ENCODE peak calls at places on chromosomes 3 and 15, in eight cellular contexts. One of them, this sample, is unnamed.
A peak's percentile ranks its signal among the peaks of the same experiment; 100 is the strongest.

GRCh38 chr15:25597576-25597975 is 158.8 kb upstream of the UBE3A start:
- DNase-seq in K562: no peak
- DNase-seq in sigmoid colon: no peak
- DNase-seq in spleen: no peak
- DNase-seq in neuronal stem cell: no peak
- DNase-seq in fibroblast of lung: no peak
- DNase-seq in tibial nerve: no peak
- DNase-seq in right cardiac atrium: no peak
- DNase-seq in this sample: no peak

GRCh38 chr3:180433172-180433571 is 168.8 kb upstream of the TTC14 start:
- DNase-seq in K562: no peak
- DNase-seq in sigmoid colon: no peak
- DNase-seq in spleen: no peak
- DNase-seq in neuronal stem cell: no peak
- DNase-seq in fibroblast of lung: no peak
- DNase-seq in tibial nerve: no peak
- DNase-seq in right cardiac atrium: no peak
- DNase-seq in this sample: no peak

GRCh38 chr3:105827959-105828358 is 40.9 kb downstream of the CBLB start:
- DNase-seq in K562: peak; percentile 40
- DNase-seq in sigmoid colon: peak; percentile 63
- DNase-seq in spleen: no peak
- DNase-seq in neuronal stem cell: no peak
- DNase-seq in fibroblast of lung: peak; percentile 93
- DNase-seq in tibial nerve: no peak
- DNase-seq in right cardiac atrium: no peak
- DNase-seq in this sample: no peak

GRCh38 chr3:33044676-33045075 is 52.3 kb downstream of the GLB1 start:
- DNase-seq in K562: no peak
- DNase-seq in sigmoid colon: no peak
- DNase-seq in spleen: no peak
- DNase-seq in neuronal stem cell: no peak
- DNase-seq in fibroblast of lung: no peak
- DNase-seq in tibial nerve: no peak
- DNase-seq in right cardiac atrium: no peak
- DNase-seq in this sample: no peak

GRCh38 chr3:63343674-63344073 is 65.6 kb downstream of the SYNPR start:
- DNase-seq in K562: peak; percentile 69
- DNase-seq in sigmoid colon: peak; percentile 89
- DNase-seq in spleen: no peak
- DNase-seq in neuronal stem cell: no peak
- DNase-seq in fibroblast of lung: peak; percentile 98
- DNase-seq in tibial nerve: peak; percentile 15
- DNase-seq in right cardiac atrium: peak; percentile 77
- DNase-seq in this sample: peak; percentile 83

GRCh38 chr3:45100998-45101407 is 45.2 kb downstream of the CDCP1 start:
- DNase-seq in K562: peak; percentile 44
- DNase-seq in sigmoid colon: no peak
- DNase-seq in spleen: no peak
- DNase-seq in neuronal stem cell: no peak
- DNase-seq in fibroblast of lung: peak; percentile 57
- DNase-seq in tibial nerve: no peak
- DNase-seq in right cardiac atrium: no peak
- DNase-seq in this sample: no peak

GRCh38 chr15:44713006-44713966 is 2.0 kb downstream of the B2M start:
- DNase-seq in K562: peak; percentile 64
- DNase-seq in sigmoid colon: no peak
- DNase-seq in spleen: no peak
- DNase-seq in neuronal stem cell: no peak
- DNase-seq in fibroblast of lung: peak; percentile 53
- DNase-seq in tibial nerve: no peak
- DNase-seq in right cardiac atrium: no peak
- DNase-seq in this sample: no peak

GRCh38 chr3:127970966-127971592 is 56.0 kb downstream of the KBTBD12 start:
- DNase-seq in K562: peak; percentile 38
- DNase-seq in sigmoid colon: no peak
- DNase-seq in spleen: no peak
- DNase-seq in neuronal stem cell: peak; percentile 24
- DNase-seq in fibroblast of lung: peak; percentile 67
- DNase-seq in tibial nerve: no peak
- DNase-seq in right cardiac atrium: no peak
- DNase-seq in this sample: peak; percentile 45

DNA sequence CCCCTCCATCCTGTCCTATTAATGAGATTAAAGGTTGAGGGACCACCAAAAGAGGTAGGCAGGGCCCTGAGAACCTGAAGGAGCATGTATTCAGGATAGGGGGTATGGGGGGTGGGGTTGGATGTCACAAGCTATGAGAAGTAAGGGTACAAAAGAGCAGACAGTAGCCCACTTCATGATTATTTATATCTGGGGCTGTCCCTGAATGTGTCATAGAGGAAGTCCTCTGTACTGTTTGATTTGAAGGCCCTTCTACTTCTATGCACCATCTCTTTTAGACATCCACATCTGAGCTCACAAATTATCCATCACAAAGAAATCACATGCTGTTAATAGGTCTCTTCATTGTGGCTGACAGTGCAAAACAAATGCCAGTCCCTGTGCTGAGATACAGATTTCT is 68.6 kb downstream of the FHIT start:
- DNase-seq in K562: no peak
- DNase-seq in sigmoid colon: no peak
- DNase-seq in spleen: no peak
- DNase-seq in neuronal stem cell: no peak
- DNase-seq in fibroblast of lung: no peak
- DNase-seq in tibial nerve: no peak
- DNase-seq in right cardiac atrium: no peak
- DNase-seq in this sample: no peak
- H3K4me1 ChIP-seq in K562: no peaks in the 10 kb centered on the region
- H3K4me1 ChIP-seq in sigmoid colon: no peaks in the 10 kb centered on the region
- H3K4me1 ChIP-seq in spleen: no peaks in the 10 kb centered on the region
- H3K4me1 ChIP-seq in neuronal stem cell: no peaks in the 10 kb centered on the region
- H3K4me1 ChIP-seq in fibroblast of lung: no peaks in the 10 kb centered on the region
- H3K4me1 ChIP-seq in tibial nerve: no peaks in the 10 kb centered on the region
- H3K4me1 ChIP-seq in right cardiac atrium: no peaks in the 10 kb centered on the region
- H3K4me1 ChIP-seq in this sample: no peaks in the 10 kb centered on the region

GRCh38 chr3:59240856-59241255 is 191.0 kb upstream of the CFAP20DC start:
- DNase-seq in K562: no peak
- DNase-seq in sigmoid colon: no peak
- DNase-seq in spleen: no peak
- DNase-seq in neuronal stem cell: no peak
- DNase-seq in fibroblast of lung: no peak
- DNase-seq in tibial nerve: no peak
- DNase-seq in right cardiac atrium: no peak
- DNase-seq in this sample: no peak

GRCh38 chr3:59245300-59245878 is 195.6 kb upstream of the CFAP20DC start:
- DNase-seq in K562: no peak
- DNase-seq in sigmoid colon: no peak
- DNase-seq in spleen: no peak
- DNase-seq in neuronal stem cell: no peak
- DNase-seq in fibroblast of lung: no peak
- DNase-seq in tibial nerve: no peak
- DNase-seq in right cardiac atrium: no peak
- DNase-seq in this sample: no peak

GRCh38 chr3:59245879-59246501 is 196.2 kb upstream of the CFAP20DC start:
- DNase-seq in K562: peak; percentile 3
- DNase-seq in sigmoid colon: no peak
- DNase-seq in spleen: no peak
- DNase-seq in neuronal stem cell: no peak
- DNase-seq in fibroblast of lung: peak; percentile 67
- DNase-seq in tibial nerve: no peak
- DNase-seq in right cardiac atrium: no peak
- DNase-seq in this sample: no peak

GRCh38 chr3:59244343-59244742 is 194.5 kb upstream of the CFAP20DC start:
- DNase-seq in K562: no peak
- DNase-seq in sigmoid colon: no peak
- DNase-seq in spleen: no peak
- DNase-seq in neuronal stem cell: no peak
- DNase-seq in fibroblast of lung: no peak
- DNase-seq in tibial nerve: no peak
- DNase-seq in right cardiac atrium: no peak
- DNase-seq in this sample: no peak

GRCh38 chr3:59243476-59243875 is 193.7 kb upstream of the CFAP20DC start:
- DNase-seq in K562: no peak
- DNase-seq in sigmoid colon: no peak
- DNase-seq in spleen: no peak
- DNase-seq in neuronal stem cell: no peak
- DNase-seq in fibroblast of lung: no peak
- DNase-seq in tibial nerve: no peak
- DNase-seq in right cardiac atrium: no peak
- DNase-seq in this sample: no peak
- H3K4me1 ChIP-seq in K562: no peaks in the 10 kb centered on the region
- H3K4me1 ChIP-seq in sigmoid colon: peaks cover 20% of the 10 kb centered on the region
- H3K4me1 ChIP-seq in spleen: no peaks in the 10 kb centered on the region
- H3K4me1 ChIP-seq in neuronal stem cell: no peaks in the 10 kb centered on the region
- H3K4me1 ChIP-seq in fibroblast of lung: no peaks in the 10 kb centered on the region
- H3K4me1 ChIP-seq in tibial nerve: peaks cover 33% of the 10 kb centered on the region
- H3K4me1 ChIP-seq in right cardiac atrium: no peaks in the 10 kb centered on the region
- H3K4me1 ChIP-seq in this sample: no peaks in the 10 kb centered on the region

DNA sequence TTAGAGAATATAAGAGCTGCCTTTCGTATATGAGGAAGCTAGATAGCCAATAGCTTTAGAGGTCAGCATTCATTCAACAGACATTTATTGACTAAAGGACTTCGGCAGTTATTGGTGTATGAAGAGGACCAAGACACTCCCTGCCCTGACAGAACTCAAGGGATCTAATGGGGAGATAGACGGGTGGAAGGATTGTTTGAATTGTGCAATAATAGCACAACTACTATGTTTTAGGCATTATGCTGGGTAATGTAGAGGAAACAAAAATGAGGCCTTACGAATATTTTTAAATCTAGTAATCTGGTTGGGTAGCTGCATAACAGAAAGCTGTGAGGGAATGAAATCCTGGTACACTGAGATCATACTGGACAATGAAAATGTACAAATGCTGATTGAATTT is 5.0 kb downstream of the LRCH3 start:
- DNase-seq in K562: no peak
- DNase-seq in sigmoid colon: no peak
- DNase-seq in spleen: no peak
- DNase-seq in neuronal stem cell: no peak
- DNase-seq in fibroblast of lung: no peak
- DNase-seq in tibial nerve: no peak
- DNase-seq in right cardiac atrium: no peak
- DNase-seq in this sample: no peak
- H3K4me1 ChIP-seq in K562: peaks cover 13% of the 10 kb centered on the region
- H3K4me1 ChIP-seq in sigmoid colon: peaks cover 48% of the 10 kb centered on the region
- H3K4me1 ChIP-seq in spleen: peaks cover 22% of the 10 kb centered on the region
- H3K4me1 ChIP-seq in neuronal stem cell: no peaks in the 10 kb centered on the region
- H3K4me1 ChIP-seq in fibroblast of lung: peaks cover 2% of the 10 kb centered on the region
- H3K4me1 ChIP-seq in tibial nerve: peaks cover 51% of the 10 kb centered on the region
- H3K4me1 ChIP-seq in right cardiac atrium: peaks cover 2% of the 10 kb centered on the region
- H3K4me1 ChIP-seq in this sample: peaks cover 6% of the 10 kb centered on the region

DNA sequence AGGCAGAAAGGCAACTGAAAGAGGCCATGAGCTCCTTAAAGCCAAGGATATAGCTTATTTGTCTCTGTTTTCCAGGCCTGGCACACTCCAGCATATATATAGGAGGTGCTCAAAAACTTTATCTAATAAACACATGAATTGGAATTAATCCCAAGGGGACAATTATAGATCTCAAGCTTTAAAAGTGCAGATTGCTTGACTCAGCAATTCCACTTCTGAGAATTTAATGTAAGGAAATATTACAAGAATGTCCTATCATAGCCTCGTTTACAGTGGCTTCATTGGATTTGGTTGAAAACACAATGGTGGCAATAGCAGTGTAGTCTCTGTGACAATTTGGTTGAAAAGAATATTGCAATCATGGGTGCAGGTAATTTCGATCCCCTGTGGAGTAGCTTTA is 267.3 kb downstream of the SHQ1 start:
- DNase-seq in K562: no peak
- DNase-seq in sigmoid colon: no peak
- DNase-seq in spleen: no peak
- DNase-seq in neuronal stem cell: no peak
- DNase-seq in fibroblast of lung: no peak
- DNase-seq in tibial nerve: no peak
- DNase-seq in right cardiac atrium: no peak
- DNase-seq in this sample: no peak
- H3K4me1 ChIP-seq in K562: peaks cover 4% of the 10 kb centered on the region
- H3K4me1 ChIP-seq in sigmoid colon: no peaks in the 10 kb centered on the region
- H3K4me1 ChIP-seq in spleen: no peaks in the 10 kb centered on the region
- H3K4me1 ChIP-seq in neuronal stem cell: no peaks in the 10 kb centered on the region
- H3K4me1 ChIP-seq in fibroblast of lung: no peaks in the 10 kb centered on the region
- H3K4me1 ChIP-seq in tibial nerve: peaks cover 6% of the 10 kb centered on the region
- H3K4me1 ChIP-seq in right cardiac atrium: no peaks in the 10 kb centered on the region
- H3K4me1 ChIP-seq in this sample: no peaks in the 10 kb centered on the region

GRCh38 chr15:75029378-75030022 is 6.1 kb downstream of the PPCDC start:
- DNase-seq in K562: peak; percentile 94
- DNase-seq in sigmoid colon: peak; percentile 96
- DNase-seq in spleen: peak; percentile 98
- DNase-seq in neuronal stem cell: peak; percentile 86
- DNase-seq in fibroblast of lung: peak; percentile 89
- DNase-seq in tibial nerve: peak; percentile 97
- DNase-seq in right cardiac atrium: peak; percentile 94
- DNase-seq in this sample: peak; percentile 99
- H3K4me1 ChIP-seq in K562: peaks cover 22% of the 10 kb centered on the region
- H3K4me1 ChIP-seq in sigmoid colon: peaks cover 35% of the 10 kb centered on the region
- H3K4me1 ChIP-seq in spleen: peaks cover 18% of the 10 kb centered on the region
- H3K4me1 ChIP-seq in neuronal stem cell: no peaks in the 10 kb centered on the region
- H3K4me1 ChIP-seq in fibroblast of lung: peaks cover 11% of the 10 kb centered on the region
- H3K4me1 ChIP-seq in tibial nerve: peaks cover 62% of the 10 kb centered on the region
- H3K4me1 ChIP-seq in right cardiac atrium: peaks cover 8% of the 10 kb centered on the region
- H3K4me1 ChIP-seq in this sample: peaks cover 3% of the 10 kb centered on the region